ENCODE peak calls at places on chromosomes 3 and 15, in ten cellular contexts. Y is lower lobe of right lung, C is suprapubic skin, P is IMR-90, A is A549, O is tibial nerve, T is K562, V is colonic mucosa, I is heart left ventricle, D is upper lobe of right lung. U is an unnamed sample. For H3K9me3, the result is how much of the 10 kb centered on the place peaks cover.

GRCh38 chr15:67542462-67543347 is at the start of gene MAP2K5:
- DNase-seq in Y (peak), C (peak), P (peak), A (peak), O (peak), T (peak), V (peak), I (peak), D (peak), U (peak)

GRCh38 chr3:157248590-157249425 is 88.9 kb upstream of the CCNL1 start:
- DNase-seq in Y (no peak), C (no peak), P (peak), A (peak), O (no peak), T (no peak), V (no peak), I (peak), D (no peak), U (no peak)

GRCh38 chr3:45123841-45124269 is 22.3 kb downstream of the CDCP1 start:
- DNase-seq in Y (no peak), C (no peak), P (peak), A (peak), O (no peak), T (no peak), V (no peak), I (no peak), D (no peak), U (no peak)

GRCh38 chr3:64073362-64073761 is 50.1 kb upstream of the PSMD6 start:
- DNase-seq in Y (no peak), C (no peak), P (peak), A (no peak), O (no peak), T (no peak), V (no peak), I (no peak), D (no peak), U (no peak)

GRCh38 chr15:34621675-34622074 is 38.2 kb upstream of the GOLGA8B start:
- DNase-seq in Y (no peak), C (no peak), P (peak), A (peak), O (no peak), T (peak), V (no peak), I (no peak), D (no peak), U (no peak)

GRCh38 chr3:177800565-177800964 is 603.3 kb upstream of the TBL1XR1 start:
- DNase-seq in Y (no peak), C (no peak), P (peak), A (no peak), O (no peak), T (no peak), V (no peak), I (no peak), D (no peak), U (no peak)

GRCh38 chr15:59168536-59168935 is 38.1 kb upstream of the LDHAL6B start:
- DNase-seq in Y (no peak), C (no peak), P (peak), A (no peak), O (no peak), T (no peak), V (no peak), I (no peak), D (peak), U (no peak)

GRCh38 chr15:55270301-55270700 is 19.3 kb downstream of the RAB27A start:
- DNase-seq in Y (no peak), C (no peak), P (no peak), A (no peak), O (no peak), T (no peak), V (no peak), I (no peak), D (no peak), U (no peak)

GRCh38 chr3:51686512-51687215 is 15.6 kb downstream of the TEX264 start:
- DNase-seq in Y (peak), C (no peak), P (peak), A (no peak), O (no peak), T (peak), V (peak), I (peak), D (peak), U (peak)

GRCh38 chr3:44439499-44440295 is 37.8 kb downstream of the ZNF445 start:
- DNase-seq in Y (peak), C (peak), P (peak), A (no peak), O (peak), T (peak), V (peak), I (peak), D (peak), U (peak)

GRCh38 chr3:15892311-15892710 is 94.5 kb upstream of the ANKRD28 start:
- DNase-seq in Y (no peak), C (no peak), P (no peak), A (no peak), O (no peak), T (no peak), V (no peak), I (no peak), D (no peak), U (no peak)

GRCh38 chr15:80856809-80857377 is 77.7 kb downstream of the CEMIP start:
- DNase-seq in Y (peak), C (no peak), P (no peak), A (peak), O (peak), T (no peak), V (peak), I (peak), D (peak), U (no peak)

GRCh38 chr3:11818033-11818432 is 28.7 kb downstream of the TAMM41 start:
- DNase-seq in Y (no peak), C (no peak), P (peak), A (no peak), O (no peak), T (no peak), V (no peak), I (no peak), D (no peak), U (no peak)

GRCh38 chr15:35507932-35508638 is 37.9 kb downstream of the DPH6 start:
- DNase-seq in Y (no peak), C (no peak), P (no peak), A (no peak), O (no peak), T (no peak), V (no peak), I (no peak), D (no peak), U (no peak)

GRCh38 chr3:152970851-152971250 is 135.9 kb downstream of the P2RY1 start:
- DNase-seq in Y (no peak), C (no peak), P (no peak), A (no peak), O (no peak), T (no peak), V (no peak), I (no peak), D (no peak), U (no peak)

GRCh38 chr3:152968388-152969024 is 133.6 kb downstream of the P2RY1 start:
- DNase-seq in Y (no peak), C (no peak), P (no peak), A (no peak), O (no peak), T (peak), V (no peak), I (no peak), D (no peak), U (no peak)

GRCh38 chr3:152969557-152970300 is 134.8 kb downstream of the P2RY1 start:
- DNase-seq in Y (no peak), C (no peak), P (no peak), A (peak), O (no peak), T (no peak), V (no peak), I (no peak), D (no peak), U (no peak)

GRCh38 chr3:152973575-152973974 is 138.6 kb downstream of the P2RY1 start:
- DNase-seq in Y (no peak), C (no peak), P (no peak), A (no peak), O (no peak), T (no peak), V (no peak), I (no peak), D (no peak), U (no peak)

GRCh38 chr3:152971880-152972279 is 136.9 kb downstream of the P2RY1 start:
- DNase-seq in Y (no peak), C (no peak), P (no peak), A (no peak), O (no peak), T (no peak), V (no peak), I (no peak), D (no peak), U (no peak)
- H3K27ac ChIP-seq in Y (no peak), C (no peak), P (no peak), A (peak), O (no peak), T (no peak), V (no peak), I (no peak), D (no peak), U (no peak)

GRCh38 chr15:92944946-92945521 is 44.9 kb downstream of the CHD2 start:
- DNase-seq in Y (no peak), C (no peak), P (no peak), A (no peak), O (no peak), T (no peak), V (no peak), I (no peak), D (no peak), U (no peak)
- H3K9me3 ChIP-seq in Y (under half), C (under half), P (under half), A (under half), O (under half), T (under half), V (under half), I (under half), D (under half), U (under half)

GRCh38 chr3:107983247-107983646 is 107.6 kb downstream of the CD47 start:
- DNase-seq in Y (no peak), C (no peak), P (no peak), A (no peak), O (no peak), T (no peak), V (no peak), I (no peak), D (no peak), U (no peak)
- H3K27ac ChIP-seq in Y (no peak), C (no peak), P (no peak), A (no peak), O (no peak), T (no peak), V (no peak), I (no peak), D (no peak), U (no peak)

GRCh38 chr15:33045066-33045810 is 149.3 kb downstream of the FMN1 start:
- DNase-seq in Y (no peak), C (no peak), P (peak), A (no peak), O (no peak), T (no peak), V (no peak), I (no peak), D (peak), U (no peak)

GRCh38 chr15:33051528-33051927 is 143.0 kb downstream of the FMN1 start:
- DNase-seq in Y (no peak), C (no peak), P (no peak), A (no peak), O (no peak), T (no peak), V (no peak), I (no peak), D (peak), U (no peak)

GRCh38 chr15:33047077-33047476 is 147.4 kb downstream of the FMN1 start:
- DNase-seq in Y (no peak), C (no peak), P (no peak), A (no peak), O (no peak), T (no peak), V (no peak), I (no peak), D (no peak), U (no peak)

GRCh38 chr15:33044598-33044997 is 149.9 kb downstream of the FMN1 start:
- DNase-seq in Y (no peak), C (no peak), P (no peak), A (no peak), O (no peak), T (no peak), V (no peak), I (no peak), D (no peak), U (no peak)

DNA sequence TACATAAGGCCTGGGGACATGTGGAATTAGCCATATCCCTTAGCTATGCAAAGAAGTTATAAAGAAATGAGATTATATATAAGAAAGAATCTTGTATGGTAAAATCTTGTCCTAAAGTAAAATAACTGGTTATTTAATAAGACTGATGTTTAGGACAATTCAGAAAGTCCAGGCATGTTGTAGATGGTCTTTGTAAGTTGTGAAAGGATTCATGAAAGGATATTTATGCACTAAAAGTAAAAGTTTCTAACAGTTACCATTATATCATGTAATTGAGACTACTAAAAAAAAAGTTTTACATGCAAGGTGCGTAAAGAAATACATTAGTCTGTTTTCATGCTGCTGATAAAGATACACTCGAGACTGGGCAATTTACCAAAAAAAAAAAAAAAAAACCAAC is 146.3 kb downstream of the FMN1 start:
- DNase-seq in Y (no peak), C (no peak), P (no peak), A (no peak), O (no peak), T (no peak), V (no peak), I (no peak), D (no peak), U (no peak)
- H3K9me3 ChIP-seq in Y (under half), C (under half), P (under half), A (under half), O (under half), T (under half), V (under half), I (under half), D (under half), U (under half)